ENCODE peak calls at places on chromosomes 7 and 10, in six cellular contexts. K is lung, R is AG09309, Q is A549, Z is left ventricle myocardium inferior, E is WERI-Rb-1. I is an unnamed sample.

GRCh38 chr7:100895956-100896742 is 461 bp upstream of the ACHE start:
- DNase-seq in K (no peak), R (no peak), Q (no peak), Z (peak; percentile 21), E (peak; percentile 51), I (no peak)

GRCh38 chr7:36906448-36906847 is 182.2 kb upstream of the AOAH start:
- DNase-seq in K (no peak), R (no peak), Q (no peak), Z (no peak), E (no peak), I (no peak)

GRCh38 chr7:100087055-100087750 is 1.6 kb upstream of the COPS6 start:
- DNase-seq in K (no peak), R (peak; percentile 92), Q (no peak), Z (no peak), E (no peak), I (peak; percentile 97)

GRCh38 chr7:149799397-149800168 is 26.2 kb upstream of the ZNF467 start:
- DNase-seq in K (peak; percentile 35), R (no peak), Q (no peak), Z (peak; percentile 25), E (peak; percentile 73), I (no peak)

GRCh38 chr10:35574924-35575352 is 30.2 kb upstream of the GJD4 start:
- DNase-seq in K (no peak), R (peak; percentile 85), Q (no peak), Z (no peak), E (no peak), I (peak; percentile 86)

GRCh38 chr7:6637544-6638229 is 569 bp downstream of the ZNF316 start:
- DNase-seq in K (peak; percentile 37), R (no peak), Q (peak; percentile 72), Z (no peak), E (peak; percentile 71), I (no peak)

GRCh38 chr10:112360308-112361270 is 13.3 kb upstream of the ACSL5 start:
- DNase-seq in K (peak; percentile 74), R (no peak), Q (no peak), Z (peak; percentile 73), E (no peak), I (no peak)

GRCh38 chr10:17201165-17202013 is at the start of gene TRDMT1:
- DNase-seq in K (peak; percentile 86), R (no peak), Q (peak; percentile 76), Z (peak; percentile 87), E (peak; percentile 81), I (no peak)

DNA sequence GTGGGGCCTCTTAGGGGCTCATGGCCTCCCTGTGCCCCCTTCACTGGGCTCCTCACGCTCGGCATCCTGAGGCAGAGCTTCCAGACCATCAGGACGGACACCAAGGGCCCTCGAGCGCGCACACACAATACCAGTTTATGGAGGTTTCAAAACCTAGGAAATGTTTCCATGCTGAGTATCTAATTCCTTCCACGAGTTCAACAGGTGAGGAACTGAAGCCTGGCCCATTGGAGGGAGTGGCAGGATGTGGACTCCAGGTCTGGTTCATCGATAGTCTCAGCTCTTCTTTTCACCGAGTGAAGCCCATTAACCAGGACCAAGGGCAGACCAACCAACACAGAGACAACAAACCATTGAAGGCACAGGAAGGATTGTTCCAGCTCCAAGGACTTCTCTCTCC is 336.7 kb upstream of the SHH start:
- DNase-seq in K (no peak), R (no peak), Q (no peak), Z (no peak), E (no peak), I (no peak)
- H3K4me3 ChIP-seq in K (no peak overlapping the region), R (no peak overlapping the region), Q (no peak overlapping the region), Z (no peak overlapping the region), E (no peak overlapping the region), I (no peak overlapping the region)

DNA sequence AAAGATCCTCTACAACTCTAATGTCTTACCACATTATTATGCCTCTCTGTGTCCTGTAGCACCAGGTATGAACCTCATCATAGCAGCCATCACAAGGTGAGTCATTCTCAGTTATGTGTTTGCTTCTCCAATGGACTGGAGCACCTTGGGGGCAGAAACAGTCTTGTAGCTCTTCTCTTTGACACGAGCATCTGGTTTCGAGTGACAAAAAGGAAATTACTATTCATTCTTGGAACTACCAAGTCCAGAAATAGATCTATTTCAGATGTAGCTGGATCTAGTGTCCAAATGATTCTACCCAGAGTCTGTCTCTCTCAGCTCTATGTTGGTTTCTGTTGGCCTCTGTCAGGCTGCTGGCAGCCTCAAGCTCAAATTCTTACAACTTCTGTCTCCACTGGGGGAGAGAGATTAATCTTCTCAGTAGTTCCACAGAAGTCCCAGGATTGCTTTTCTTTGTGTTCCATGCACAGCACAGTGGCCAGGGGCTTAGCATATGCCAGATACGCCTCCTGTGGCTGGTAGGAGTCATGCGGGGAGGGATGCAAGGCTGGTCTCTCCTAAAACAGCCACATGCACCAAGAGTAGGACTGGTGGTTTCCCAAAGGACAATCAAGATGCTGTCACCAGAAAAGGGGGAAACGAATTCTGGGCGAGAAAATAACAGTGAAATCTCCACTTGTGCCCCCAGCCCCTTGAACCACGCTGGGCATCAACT is 37.2 kb upstream of the PAPSS2 start:
- DNase-seq in K (no peak), R (no peak), Q (no peak), Z (no peak), E (peak; percentile 15), I (no peak)
- TF ChIP-seq CTCF in K (no peak), R (peak; percentile 2), Q (no peak), Z (no peak), E (peak; percentile 32), I (no peak)

GRCh38 chr7:144027070-144027469 is 21.7 kb upstream of the OR2A5 start:
- DNase-seq in K (no peak), R (no peak), Q (no peak), Z (no peak), E (no peak), I (no peak)
- H3K4me3 ChIP-seq in K (no peak overlapping the region), R (no peak overlapping the region), Q (no peak overlapping the region), Z (no peak overlapping the region), E (no peak overlapping the region), I (no peak overlapping the region)

GRCh38 chr10:115432188-115432819 is 339.1 kb downstream of the ATRNL1 start:
- DNase-seq in K (no peak), R (no peak), Q (peak; percentile 2), Z (no peak), E (no peak), I (no peak)
- TF ChIP-seq CTCF in K (no peak), R (no peak), Q (peak; percentile 69), Z (peak; percentile 27), E (peak; percentile 24), I (no peak)

GRCh38 chr10:62050627-62050924 is 149.1 kb downstream of the ARID5B start:
- DNase-seq in K (no peak), R (no peak), Q (no peak), Z (no peak), E (no peak), I (no peak)
- H3K4me3 ChIP-seq in K (no peak overlapping the region), R (peak overlapping the region; percentile 56), Q (peak overlapping the region; percentile 37), Z (peak overlapping the region; percentile 68), E (no peak overlapping the region), I (peak overlapping the region; percentile 67)

DNA sequence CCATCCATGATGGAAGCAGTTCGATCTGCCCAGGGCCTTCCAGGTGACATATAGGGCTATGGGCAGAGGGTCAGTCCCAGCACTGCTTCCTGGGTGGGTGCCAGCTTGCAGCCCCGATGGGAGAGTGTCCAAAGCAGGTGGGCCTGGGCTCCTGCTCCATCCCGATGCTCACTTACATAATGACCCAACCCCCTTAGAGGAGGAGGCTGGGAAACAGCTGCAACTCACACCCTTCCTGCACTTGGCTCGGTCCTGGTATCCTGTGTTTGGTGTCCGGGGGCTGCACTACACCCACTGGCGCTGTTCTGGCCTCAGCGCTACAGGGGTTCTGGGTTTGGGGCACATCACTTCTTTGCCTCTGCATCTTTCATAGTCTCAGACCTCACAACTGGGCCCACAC is 58.5 kb downstream of the PKD1L1 start:
- DNase-seq in K (no peak), R (no peak), Q (no peak), Z (no peak), E (no peak), I (no peak)
- TF ChIP-seq CTCF in K (no peak), R (no peak), Q (no peak), Z (no peak), E (no peak), I (no peak)

DNA sequence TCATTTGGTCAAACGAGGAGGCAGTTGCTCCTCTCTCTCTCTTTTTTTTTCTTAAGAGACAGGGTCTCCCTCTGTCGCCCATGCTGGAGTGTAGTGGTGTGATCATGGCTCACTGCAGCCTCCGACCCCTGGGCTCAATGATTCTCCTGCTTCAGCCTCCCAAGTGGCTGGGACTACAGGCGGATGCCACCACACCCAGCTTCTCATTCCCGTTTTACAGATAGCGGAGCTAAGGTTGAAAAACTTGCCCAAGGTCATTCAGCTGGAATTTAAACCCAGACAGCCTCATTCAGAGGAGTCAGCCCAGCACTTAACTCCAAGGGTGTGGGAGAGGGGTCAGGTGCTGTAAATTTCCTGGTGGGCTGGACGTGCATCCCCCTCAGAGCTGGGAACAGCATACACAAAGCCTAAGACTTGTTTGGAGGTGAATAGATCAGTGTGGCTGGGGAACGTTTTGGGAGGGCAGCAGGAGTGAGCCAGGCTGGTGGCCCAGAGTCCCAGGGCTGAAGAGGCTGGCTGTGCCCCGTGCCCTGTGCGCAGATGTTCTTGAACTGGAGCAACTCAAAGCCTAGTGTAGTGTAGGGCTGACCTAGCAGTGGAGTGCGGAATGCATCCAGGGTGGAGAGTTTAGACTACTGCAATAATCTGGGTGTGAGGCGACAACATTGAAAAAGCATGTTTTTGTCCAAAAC is 2.3 kb downstream of the HTRA1 start:
- DNase-seq in K (no peak), R (no peak), Q (no peak), Z (no peak), E (no peak), I (no peak)
- H3K4me3 ChIP-seq in K (no peak overlapping the region), R (peak overlapping the region; percentile 85), Q (no peak overlapping the region), Z (peak overlapping the region; percentile 91), E (no peak overlapping the region), I (peak overlapping the region; percentile 75)

GRCh38 chr10:106511917-106512316 is 652.6 kb downstream of the SORCS1 start:
- DNase-seq in K (no peak), R (no peak), Q (no peak), Z (no peak), E (no peak), I (no peak)
- TF ChIP-seq CTCF in K (no peak), R (no peak), Q (no peak), Z (no peak), E (no peak), I (no peak)

I was measured in AG04449.